ENCODE peak calls at places on chromosomes 4 and X, in four cellular contexts. H is stomach, W is mesenchymal stem cell, G is cardiac muscle cell. T is an unnamed sample.

GRCh38 chrX:47360423-47361179 is 9.8 kb upstream of the ZNF157 start:
- DNase-seq in H (no peak), W (no peak), G (no peak), T (no peak)

GRCh38 chrX:21802054-21802660 is 37.3 kb upstream of the MBTPS2 start:
- DNase-seq in H (no peak), W (no peak), G (no peak), T (no peak)

GRCh38 chr4:99885063-99885664 is 9.1 kb downstream of the LAMTOR3 start:
- DNase-seq in H (no peak), W (peak; percentile 62), G (peak; percentile 61), T (peak; percentile 18)

GRCh38 chr4:16329132-16329796 is 103.0 kb upstream of the TAPT1 start:
- DNase-seq in H (no peak), W (no peak), G (peak; percentile 51), T (no peak)

GRCh38 chr4:142414336-142414945 is 431.7 kb downstream of the INPP4B start:
- DNase-seq in H (no peak), W (no peak), G (no peak), T (no peak)

GRCh38 chr4:141158219-141158618 is 24.9 kb upstream of the RNF150 start:
- DNase-seq in H (no peak), W (peak; percentile 53), G (peak; percentile 63), T (no peak)

GRCh38 chrX:135086197-135086854 is 34.0 kb downstream of the ETDB start:
- DNase-seq in H (peak; percentile 31), W (peak; percentile 57), G (peak; percentile 69), T (no peak)

GRCh38 chr4:158949094-158949493 is 153.8 kb upstream of the RAPGEF2 start:
- DNase-seq in H (no peak), W (peak; percentile 77), G (peak; percentile 31), T (no peak)

GRCh38 chrX:110167952-110168451 is 149.9 kb downstream of the AMMECR1 start:
- DNase-seq in H (no peak), W (peak; percentile 60), G (peak; percentile 32), T (peak; percentile 36)

GRCh38 chrX:42519666-42520231 is 258.2 kb downstream of the PPP1R2C start:
- DNase-seq in H (no peak), W (peak; percentile 7), G (peak; percentile 60), T (no peak)

GRCh38 chrX:9646471-9647038 is 119.1 kb downstream of the GPR143 start:
- DNase-seq in H (no peak), W (peak; percentile 57), G (peak; percentile 41), T (no peak)

GRCh38 chr4:177519481-177520270 is 77.4 kb upstream of the AGA start:
- DNase-seq in H (no peak), W (no peak), G (peak; percentile 53), T (no peak)

GRCh38 chrX:154751121-154751668 is 318 bp upstream of the GAB3 start:
- DNase-seq in H (no peak), W (no peak), G (no peak), T (no peak)
- H3K4me3 ChIP-seq in H (peak overlapping the region; percentile 47), W (no peak overlapping the region), G (no peak overlapping the region), T (no peak overlapping the region)

GRCh38 chr4:38759790-38760122 is 23.0 kb downstream of the TLR10 start:
- DNase-seq in H (no peak), W (no peak), G (no peak), T (no peak)
- H3K4me3 ChIP-seq in H (no peak overlapping the region), W (no peak overlapping the region), G (no peak overlapping the region), T (no peak overlapping the region)

GRCh38 chr4:3835527-3836040 is 69.4 kb downstream of the ADRA2C start:
- DNase-seq in H (no peak), W (no peak), G (no peak), T (no peak)

GRCh38 chr4:3832536-3833220 is 66.5 kb downstream of the ADRA2C start:
- DNase-seq in H (no peak), W (no peak), G (no peak), T (no peak)

GRCh38 chr4:3833326-3833989 is 67.3 kb downstream of the ADRA2C start:
- DNase-seq in H (no peak), W (no peak), G (no peak), T (no peak)

GRCh38 chr4:3834921-3835521 is 68.8 kb downstream of the ADRA2C start:
- DNase-seq in H (no peak), W (no peak), G (no peak), T (no peak)

GRCh38 chr4:3834186-3834920 is 68.2 kb downstream of the ADRA2C start:
- DNase-seq in H (no peak), W (no peak), G (no peak), T (no peak)
- H3K4me3 ChIP-seq in H (no peak overlapping the region), W (no peak overlapping the region), G (no peak overlapping the region), T (no peak overlapping the region)

GRCh38 chr4:82898322-82899243 is 2.0 kb upstream of the THAP9 start:
- DNase-seq in H (peak; percentile 41), W (peak; percentile 92), G (peak; percentile 92), T (peak; percentile 24)
- H3K4me3 ChIP-seq in H (peak overlapping the region; percentile 68), W (no peak overlapping the region), G (peak overlapping the region; percentile 73), T (peak overlapping the region; percentile 74)

GRCh38 chr4:54427826-54428225 is 198.7 kb downstream of the PDGFRA start:
- DNase-seq in H (no peak), W (no peak), G (no peak), T (no peak)
- H3K4me3 ChIP-seq in H (no peak overlapping the region), W (no peak overlapping the region), G (no peak overlapping the region), T (no peak overlapping the region)

DNA sequence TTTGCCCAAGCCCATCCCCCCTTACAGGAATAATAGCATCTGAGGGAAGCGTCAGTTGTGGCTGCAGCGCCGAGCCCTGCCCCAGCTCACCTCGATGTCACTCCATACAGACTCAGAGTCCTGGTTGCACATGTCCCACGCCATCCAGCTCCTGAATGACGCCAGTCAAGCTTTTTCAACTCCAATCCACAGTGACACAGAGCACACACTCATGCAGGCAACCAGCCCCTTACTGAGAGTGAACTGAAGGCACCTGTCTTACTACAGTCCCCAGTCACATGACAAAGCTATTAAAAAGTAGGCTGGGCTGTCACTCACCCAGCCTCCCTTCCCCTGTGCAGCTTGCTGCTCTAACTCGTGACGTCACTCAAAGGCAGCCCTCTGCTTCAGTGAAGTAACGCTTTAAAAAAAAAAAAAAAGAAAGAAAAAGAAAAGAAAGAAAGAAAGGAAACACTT is at the start of gene PPARGC1A:
- DNase-seq in H (peak; percentile 70), W (peak; percentile 67), G (peak; percentile 61), T (peak; percentile 75)
- H3K4me3 ChIP-seq in H (peak within 1 kb of the TSS; percentile 46), W (no peak within 1 kb of the TSS), G (peak within 1 kb of the TSS; percentile 63), T (peak within 1 kb of the TSS; percentile 80)

GRCh38 chr4:36320130-36320902 is 38.9 kb downstream of the DTHD1 start:
- DNase-seq in H (no peak), W (no peak), G (no peak), T (no peak)
- H3K4me3 ChIP-seq in H (no peak overlapping the region), W (no peak overlapping the region), G (no peak overlapping the region), T (no peak overlapping the region)

GRCh38 chrX:75784689-75785491 is at the start of gene MAGEE2:
- DNase-seq in H (no peak), W (no peak), G (no peak), T (no peak)
- H3K4me3 ChIP-seq in H (peak within 1 kb of the TSS; percentile 22), W (no peak within 1 kb of the TSS), G (no peak within 1 kb of the TSS), T (no peak within 1 kb of the TSS)